ENCODE peak calls at places on chromosomes 6 and 20, in eight cellular contexts. One of them, this sample, is unnamed. For H3K27me3, the result is how much of the 10 kb centered on the place peaks cover.

GRCh38 chr6:130000526-130001228 is 17.7 kb upstream of the L3MBTL3 start:
- DNase-seq in endothelial cell of umbilical vein: peak
- DNase-seq in tibial nerve: no peak
- DNase-seq in adrenal gland: no peak
- DNase-seq in testis: no peak
- DNase-seq in uterus: no peak
- DNase-seq in IMR-90: no peak
- DNase-seq in esophagus squamous epithelium: no peak
- DNase-seq in this sample: no peak

GRCh38 chr6:142478117-142478516 is 176.3 kb downstream of the ADGRG6 start:
- DNase-seq in endothelial cell of umbilical vein: no peak
- DNase-seq in tibial nerve: no peak
- DNase-seq in adrenal gland: no peak
- DNase-seq in testis: no peak
- DNase-seq in uterus: no peak
- DNase-seq in IMR-90: peak
- DNase-seq in esophagus squamous epithelium: no peak
- DNase-seq in this sample: no peak

GRCh38 chr6:20906938-20907337 is 372.7 kb downstream of the CDKAL1 start:
- DNase-seq in endothelial cell of umbilical vein: no peak
- DNase-seq in tibial nerve: no peak
- DNase-seq in adrenal gland: no peak
- DNase-seq in testis: no peak
- DNase-seq in uterus: no peak
- DNase-seq in IMR-90: peak
- DNase-seq in esophagus squamous epithelium: no peak
- DNase-seq in this sample: no peak

GRCh38 chr6:118152524-118152923 is 245.5 kb downstream of the SLC35F1 start:
- DNase-seq in endothelial cell of umbilical vein: no peak
- DNase-seq in tibial nerve: no peak
- DNase-seq in adrenal gland: no peak
- DNase-seq in testis: no peak
- DNase-seq in uterus: no peak
- DNase-seq in IMR-90: no peak
- DNase-seq in esophagus squamous epithelium: no peak
- DNase-seq in this sample: no peak

GRCh38 chr20:4091332-4092135 is 76.2 kb upstream of the RNF24 start:
- DNase-seq in endothelial cell of umbilical vein: peak
- DNase-seq in tibial nerve: peak
- DNase-seq in adrenal gland: peak
- DNase-seq in testis: peak
- DNase-seq in uterus: peak
- DNase-seq in IMR-90: peak
- DNase-seq in esophagus squamous epithelium: no peak
- DNase-seq in this sample: peak

GRCh38 chr20:57600324-57601210 is 19.7 kb downstream of the ZBP1 start:
- DNase-seq in endothelial cell of umbilical vein: no peak
- DNase-seq in tibial nerve: no peak
- DNase-seq in adrenal gland: no peak
- DNase-seq in testis: no peak
- DNase-seq in uterus: no peak
- DNase-seq in IMR-90: no peak
- DNase-seq in esophagus squamous epithelium: no peak
- DNase-seq in this sample: no peak

GRCh38 chr6:158892266-158892665 is 73.1 kb upstream of the EZR start:
- DNase-seq in endothelial cell of umbilical vein: no peak
- DNase-seq in tibial nerve: no peak
- DNase-seq in adrenal gland: no peak
- DNase-seq in testis: no peak
- DNase-seq in uterus: no peak
- DNase-seq in IMR-90: no peak
- DNase-seq in esophagus squamous epithelium: no peak
- DNase-seq in this sample: no peak

GRCh38 chr6:134630468-134631180 is 312.7 kb upstream of the SGK1 start:
- DNase-seq in endothelial cell of umbilical vein: no peak
- DNase-seq in tibial nerve: peak
- DNase-seq in adrenal gland: peak
- DNase-seq in testis: no peak
- DNase-seq in uterus: no peak
- DNase-seq in IMR-90: no peak
- DNase-seq in esophagus squamous epithelium: no peak
- DNase-seq in this sample: no peak

GRCh38 chr20:58458342-58459057 is 56.7 kb downstream of the APCDD1L start:
- DNase-seq in endothelial cell of umbilical vein: peak
- DNase-seq in tibial nerve: no peak
- DNase-seq in adrenal gland: no peak
- DNase-seq in testis: no peak
- DNase-seq in uterus: no peak
- DNase-seq in IMR-90: peak
- DNase-seq in esophagus squamous epithelium: no peak
- DNase-seq in this sample: no peak

GRCh38 chr20:57675773-57676172 is 34.0 kb downstream of the PMEPA1 start:
- DNase-seq in endothelial cell of umbilical vein: no peak
- DNase-seq in tibial nerve: no peak
- DNase-seq in adrenal gland: no peak
- DNase-seq in testis: no peak
- DNase-seq in uterus: no peak
- DNase-seq in IMR-90: no peak
- DNase-seq in esophagus squamous epithelium: no peak
- DNase-seq in this sample: no peak

GRCh38 chr6:7820288-7820835 is 90.2 kb downstream of the TXNDC5 start:
- DNase-seq in endothelial cell of umbilical vein: no peak
- DNase-seq in tibial nerve: no peak
- DNase-seq in adrenal gland: no peak
- DNase-seq in testis: no peak
- DNase-seq in uterus: no peak
- DNase-seq in IMR-90: no peak
- DNase-seq in esophagus squamous epithelium: no peak
- DNase-seq in this sample: no peak

GRCh38 chr6:128731249-128732165 is 151.4 kb upstream of the LAMA2 start:
- DNase-seq in endothelial cell of umbilical vein: peak
- DNase-seq in tibial nerve: no peak
- DNase-seq in adrenal gland: no peak
- DNase-seq in testis: no peak
- DNase-seq in uterus: no peak
- DNase-seq in IMR-90: peak
- DNase-seq in esophagus squamous epithelium: no peak
- DNase-seq in this sample: no peak

GRCh38 chr6:33911488-33911887 is 107.7 kb upstream of the MLN start:
- DNase-seq in endothelial cell of umbilical vein: no peak
- DNase-seq in tibial nerve: no peak
- DNase-seq in adrenal gland: no peak
- DNase-seq in testis: no peak
- DNase-seq in uterus: no peak
- DNase-seq in IMR-90: no peak
- DNase-seq in esophagus squamous epithelium: no peak
- DNase-seq in this sample: no peak

GRCh38 chr6:125793280-125793679 is 2.5 kb downstream of the NCOA7 start:
- DNase-seq in endothelial cell of umbilical vein: peak
- DNase-seq in tibial nerve: no peak
- DNase-seq in adrenal gland: peak
- DNase-seq in testis: no peak
- DNase-seq in uterus: no peak
- DNase-seq in IMR-90: no peak
- DNase-seq in esophagus squamous epithelium: no peak
- DNase-seq in this sample: no peak

GRCh38 chr6:2503816-2504494 is 246.8 kb downstream of the MYLK4 start:
- DNase-seq in endothelial cell of umbilical vein: no peak
- DNase-seq in tibial nerve: no peak
- DNase-seq in adrenal gland: no peak
- DNase-seq in testis: no peak
- DNase-seq in uterus: no peak
- DNase-seq in IMR-90: peak
- DNase-seq in esophagus squamous epithelium: no peak
- DNase-seq in this sample: no peak

GRCh38 chr6:45031601-45032000 is 296.5 kb upstream of the RUNX2 start:
- DNase-seq in endothelial cell of umbilical vein: no peak
- DNase-seq in tibial nerve: no peak
- DNase-seq in adrenal gland: no peak
- DNase-seq in testis: no peak
- DNase-seq in uterus: no peak
- DNase-seq in IMR-90: no peak
- DNase-seq in esophagus squamous epithelium: no peak
- DNase-seq in this sample: no peak

GRCh38 chr6:136347847-136348246 is 58.2 kb upstream of the BCLAF1 start:
- DNase-seq in endothelial cell of umbilical vein: no peak
- DNase-seq in tibial nerve: peak
- DNase-seq in adrenal gland: no peak
- DNase-seq in testis: no peak
- DNase-seq in uterus: no peak
- DNase-seq in IMR-90: no peak
- DNase-seq in esophagus squamous epithelium: no peak
- DNase-seq in this sample: no peak

GRCh38 chr6:162533009-162533400 is 194.6 kb downstream of the PRKN start:
- DNase-seq in endothelial cell of umbilical vein: no peak
- DNase-seq in tibial nerve: no peak
- DNase-seq in adrenal gland: no peak
- DNase-seq in testis: no peak
- DNase-seq in uterus: no peak
- DNase-seq in IMR-90: no peak
- DNase-seq in esophagus squamous epithelium: no peak
- DNase-seq in this sample: no peak

GRCh38 chr20:37239026-37239451 is 22.6 kb downstream of the GHRH start:
- DNase-seq in endothelial cell of umbilical vein: no peak
- DNase-seq in tibial nerve: no peak
- DNase-seq in adrenal gland: no peak
- DNase-seq in testis: no peak
- DNase-seq in uterus: no peak
- DNase-seq in IMR-90: peak
- DNase-seq in esophagus squamous epithelium: no peak
- DNase-seq in this sample: no peak

GRCh38 chr20:3382836-3383235 is 24.6 kb downstream of the DNAAF9 start:
- DNase-seq in endothelial cell of umbilical vein: no peak
- DNase-seq in tibial nerve: no peak
- DNase-seq in adrenal gland: no peak
- DNase-seq in testis: no peak
- DNase-seq in uterus: no peak
- DNase-seq in IMR-90: no peak
- DNase-seq in esophagus squamous epithelium: no peak
- DNase-seq in this sample: no peak

GRCh38 chr6:41801380-41801779 is 13.9 kb downstream of the TOMM6 start:
- DNase-seq in endothelial cell of umbilical vein: peak
- DNase-seq in tibial nerve: no peak
- DNase-seq in adrenal gland: no peak
- DNase-seq in testis: no peak
- DNase-seq in uterus: no peak
- DNase-seq in IMR-90: peak
- DNase-seq in esophagus squamous epithelium: no peak
- DNase-seq in this sample: no peak

GRCh38 chr6:31575335-31575901 is at the start of gene TNF:
- DNase-seq in endothelial cell of umbilical vein: no peak
- DNase-seq in tibial nerve: peak
- DNase-seq in adrenal gland: peak
- DNase-seq in testis: peak
- DNase-seq in uterus: peak
- DNase-seq in IMR-90: no peak
- DNase-seq in esophagus squamous epithelium: no peak
- DNase-seq in this sample: no peak

GRCh38 chr6:41779793-41780622 is at the start of gene FRS3:
- DNase-seq in endothelial cell of umbilical vein: peak
- DNase-seq in tibial nerve: peak
- DNase-seq in adrenal gland: peak
- DNase-seq in testis: peak
- DNase-seq in uterus: peak
- DNase-seq in IMR-90: peak
- DNase-seq in esophagus squamous epithelium: peak
- DNase-seq in this sample: peak

GRCh38 chr6:45998524-45998923 is 17.1 kb downstream of the CLIC5 start:
- DNase-seq in endothelial cell of umbilical vein: no peak
- DNase-seq in tibial nerve: no peak
- DNase-seq in adrenal gland: no peak
- DNase-seq in testis: no peak
- DNase-seq in uterus: no peak
- DNase-seq in IMR-90: no peak
- DNase-seq in esophagus squamous epithelium: no peak
- DNase-seq in this sample: no peak

GRCh38 chr6:65638047-65638831 is 68.8 kb downstream of the EYS start:
- DNase-seq in endothelial cell of umbilical vein: no peak
- DNase-seq in tibial nerve: no peak
- DNase-seq in adrenal gland: peak
- DNase-seq in testis: peak
- DNase-seq in uterus: no peak
- DNase-seq in IMR-90: no peak
- DNase-seq in esophagus squamous epithelium: no peak
- DNase-seq in this sample: no peak

GRCh38 chr20:46117704-46118467 is at the start of gene CD40:
- DNase-seq in endothelial cell of umbilical vein: peak
- DNase-seq in tibial nerve: peak
- DNase-seq in adrenal gland: peak
- DNase-seq in testis: peak
- DNase-seq in uterus: peak
- DNase-seq in IMR-90: peak
- DNase-seq in esophagus squamous epithelium: no peak
- DNase-seq in this sample: peak
- H3K27ac ChIP-seq in endothelial cell of umbilical vein: no peak
- H3K27ac ChIP-seq in tibial nerve: peak
- H3K27ac ChIP-seq in adrenal gland: peak
- H3K27ac ChIP-seq in testis: peak
- H3K27ac ChIP-seq in uterus: peak
- H3K27ac ChIP-seq in IMR-90: no peak
- H3K27ac ChIP-seq in esophagus squamous epithelium: peak
- H3K27ac ChIP-seq in this sample: peak

GRCh38 chr20:62914970-62915457 is 11.3 kb downstream of the DIDO1 start:
- DNase-seq in endothelial cell of umbilical vein: peak
- DNase-seq in tibial nerve: no peak
- DNase-seq in adrenal gland: no peak
- DNase-seq in testis: peak
- DNase-seq in uterus: no peak
- DNase-seq in IMR-90: peak
- DNase-seq in esophagus squamous epithelium: no peak
- DNase-seq in this sample: no peak
- TF ChIP-seq POLR2A in endothelial cell of umbilical vein: no peak
- TF ChIP-seq POLR2A in tibial nerve: no peak
- TF ChIP-seq POLR2A in adrenal gland: no peak
- TF ChIP-seq POLR2A in testis: no peak
- TF ChIP-seq POLR2A in uterus: no peak
- TF ChIP-seq POLR2A in IMR-90: no peak
- TF ChIP-seq POLR2A in esophagus squamous epithelium: no peak
- TF ChIP-seq POLR2A in this sample: no peak

GRCh38 chr20:16560216-16560615 is 13.0 kb downstream of the KIF16B start:
- DNase-seq in endothelial cell of umbilical vein: no peak
- DNase-seq in tibial nerve: no peak
- DNase-seq in adrenal gland: no peak
- DNase-seq in testis: no peak
- DNase-seq in uterus: no peak
- DNase-seq in IMR-90: no peak
- DNase-seq in esophagus squamous epithelium: no peak
- DNase-seq in this sample: no peak
- H3K27me3 ChIP-seq in endothelial cell of umbilical vein: under half
- H3K27me3 ChIP-seq in tibial nerve: under half
- H3K27me3 ChIP-seq in adrenal gland: under half
- H3K27me3 ChIP-seq in testis: under half
- H3K27me3 ChIP-seq in uterus: under half
- H3K27me3 ChIP-seq in IMR-90: under half
- H3K27me3 ChIP-seq in esophagus squamous epithelium: under half
- H3K27me3 ChIP-seq in this sample: under half

DNA sequence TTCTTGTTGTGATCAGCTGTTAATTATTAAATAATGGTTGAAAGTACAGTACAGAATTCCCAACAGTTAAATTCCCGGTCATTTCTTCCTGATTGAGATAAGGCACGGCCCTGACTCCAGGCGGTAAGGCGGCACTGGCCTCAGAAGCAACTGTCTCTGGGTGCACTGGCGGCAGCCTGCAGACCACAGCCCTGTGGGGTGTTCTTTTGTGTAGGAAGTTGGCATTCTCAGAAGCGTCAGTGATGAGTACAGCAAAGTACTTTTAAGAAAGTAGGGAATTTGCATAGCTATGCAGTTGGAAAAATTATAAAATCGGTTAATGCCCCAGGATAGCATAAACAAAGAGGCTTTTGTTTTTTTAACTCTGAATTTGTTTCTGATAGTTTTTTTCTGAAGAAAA is 50.5 kb downstream of the SAMD5 start:
- DNase-seq in endothelial cell of umbilical vein: no peak
- DNase-seq in tibial nerve: no peak
- DNase-seq in adrenal gland: no peak
- DNase-seq in testis: peak
- DNase-seq in uterus: no peak
- DNase-seq in IMR-90: peak
- DNase-seq in esophagus squamous epithelium: no peak
- DNase-seq in this sample: no peak
- H3K27ac ChIP-seq in endothelial cell of umbilical vein: no peak
- H3K27ac ChIP-seq in tibial nerve: peak
- H3K27ac ChIP-seq in adrenal gland: no peak
- H3K27ac ChIP-seq in testis: no peak
- H3K27ac ChIP-seq in uterus: no peak
- H3K27ac ChIP-seq in IMR-90: no peak
- H3K27ac ChIP-seq in esophagus squamous epithelium: no peak
- H3K27ac ChIP-seq in this sample: peak

This sample was measured in breast epithelium.